ENCODE peak calls at places on chromosomes 6 and 20, in four cellular contexts. O is heart left ventricle, G is psoas muscle, Y is HepG2. H is an unnamed sample.

GRCh38 chr20:15789083-15789482 is 784.2 kb downstream of the KIF16B start:
- DNase-seq in Y (no peak), G (no peak), O (no peak), H (no peak)

GRCh38 chr6:27092316-27092692 is 155.2 kb upstream of the PRSS16 start:
- DNase-seq in Y (no peak), G (no peak), O (no peak), H (no peak)

GRCh38 chr6:29627762-29628418 is 5.1 kb downstream of the GABBR1 start:
- DNase-seq in G (peak), Y (no peak), O (peak), H (peak)

GRCh38 chr6:143843689-143844405 is 709 bp downstream of the LTV1 start:
- DNase-seq in Y (peak), G (no peak), O (no peak), H (no peak)

GRCh38 chr6:6366778-6367177 is 46.3 kb upstream of the F13A1 start:
- DNase-seq in G (no peak), Y (no peak), O (no peak), H (no peak)

GRCh38 chr20:40963505-40963845 is 65.1 kb upstream of the TOP1 start:
- DNase-seq in Y (no peak), O (no peak), G (no peak), H (no peak)

GRCh38 chr6:154508573-154509375 is 1.7 kb downstream of the CNKSR3 start:
- DNase-seq in Y (peak), O (no peak), G (no peak), H (no peak)

GRCh38 chr20:10790013-10790412 is 116.2 kb upstream of the JAG1 start:
- DNase-seq in O (no peak), G (no peak), Y (peak), H (no peak)

GRCh38 chr20:43658723-43659419 is 8.0 kb upstream of the MYBL2 start:
- DNase-seq in G (no peak), Y (no peak), O (no peak), H (no peak)

GRCh38 chr6:25950297-25950696 is 12.3 kb upstream of the TRIM38 start:
- DNase-seq in Y (no peak), G (no peak), O (no peak), H (no peak)

GRCh38 chr6:149342525-149342924 is 25.0 kb downstream of the TAB2 start:
- DNase-seq in O (no peak), G (no peak), Y (no peak), H (no peak)

GRCh38 chr6:25452027-25452426 is 172.9 kb downstream of the CARMIL1 start:
- DNase-seq in Y (no peak), O (no peak), G (no peak), H (no peak)

GRCh38 chr6:71886184-71887005 is at the start of gene RIMS1:
- DNase-seq in G (peak), Y (no peak), O (peak), H (no peak)

GRCh38 chr20:25867776-25868649 is 171.4 kb upstream of the ZNF337 start:
- DNase-seq in G (peak), Y (no peak), O (peak), H (no peak)

GRCh38 chr20:2114560-2114959 is 12.9 kb downstream of the STK35 start:
- DNase-seq in O (no peak), G (no peak), Y (no peak), H (no peak)

GRCh38 chr6:122005661-122006060 is 393.8 kb upstream of the HSF2 start:
- DNase-seq in G (no peak), Y (no peak), O (no peak), H (no peak)

GRCh38 chr20:48638546-48638945 is 189.3 kb downstream of the PREX1 start:
- DNase-seq in O (no peak), Y (no peak), G (no peak), H (no peak)

GRCh38 chr20:22690616-22691179 is 106.3 kb upstream of the FOXA2 start:
- DNase-seq in G (no peak), O (no peak), Y (no peak), H (no peak)

GRCh38 chr6:79574636-79575035 is 37.4 kb upstream of the LCA5 start:
- DNase-seq in O (no peak), Y (peak), G (no peak), H (peak)

GRCh38 chr20:51926670-51927305 is 124.5 kb upstream of the SALL4 start:
- DNase-seq in O (no peak), G (no peak), Y (no peak), H (no peak)

GRCh38 chr20:2114990-2115681 is 13.5 kb downstream of the STK35 start:
- DNase-seq in G (no peak), Y (no peak), O (no peak), H (peak)

GRCh38 chr6:26097268-26097875 is 10.1 kb downstream of the HFE start:
- DNase-seq in G (peak), Y (peak), O (no peak), H (no peak)

GRCh38 chr20:1810926-1811620 is 84.1 kb upstream of the SIRPA start:
- DNase-seq in G (no peak), Y (peak), O (no peak), H (no peak)

GRCh38 chr6:56905378-56905777 is 49.5 kb upstream of the BEND6 start:
- DNase-seq in Y (no peak), O (no peak), G (no peak), H (no peak)

GRCh38 chr6:138428943-138429616 is 25.1 kb downstream of the HEBP2 start:
- DNase-seq in G (no peak), Y (peak), O (no peak), H (peak)
- TF ChIP-seq CTCF in G (peak), Y (peak), O (peak), H (peak)

DNA sequence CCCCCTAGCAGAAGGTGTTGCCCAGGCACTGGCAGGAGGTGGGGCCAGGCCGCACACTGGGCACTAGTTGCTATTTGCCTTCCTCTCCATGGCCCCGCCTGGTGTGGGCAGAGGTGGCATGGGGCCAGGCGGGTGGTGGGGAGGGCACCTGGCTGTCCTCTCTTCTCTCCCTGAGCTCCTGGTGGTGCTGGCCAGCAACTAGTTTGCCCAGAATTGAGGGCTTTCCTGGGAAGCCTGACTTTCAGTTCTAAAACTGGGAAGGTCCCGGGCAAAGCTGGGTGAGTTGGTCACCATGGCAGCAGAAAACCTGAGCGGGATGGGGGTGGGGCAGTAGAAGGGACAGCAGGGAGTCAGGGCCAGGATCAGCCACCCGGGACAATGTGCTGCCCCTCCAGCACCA is 48.2 kb downstream of the RBM38 start:
- DNase-seq in O (peak), G (peak), Y (no peak), H (no peak)
- H3K27ac ChIP-seq in O (peak), G (peak), Y (no peak), H (no peak)

GRCh38 chr6:106547556-106547955 is 81.7 kb downstream of the RTN4IP1 start:
- DNase-seq in Y (no peak), O (no peak), G (no peak), H (no peak)

GRCh38 chr6:106549521-106549920 is 79.8 kb downstream of the RTN4IP1 start:
- DNase-seq in G (no peak), Y (no peak), O (no peak), H (no peak)

GRCh38 chr6:106547961-106548453 is 81.3 kb downstream of the RTN4IP1 start:
- DNase-seq in O (no peak), G (no peak), Y (peak), H (peak)

GRCh38 chr6:106547053-106547414 is 82.3 kb downstream of the RTN4IP1 start:
- DNase-seq in Y (peak), O (no peak), G (no peak), H (no peak)

DNA sequence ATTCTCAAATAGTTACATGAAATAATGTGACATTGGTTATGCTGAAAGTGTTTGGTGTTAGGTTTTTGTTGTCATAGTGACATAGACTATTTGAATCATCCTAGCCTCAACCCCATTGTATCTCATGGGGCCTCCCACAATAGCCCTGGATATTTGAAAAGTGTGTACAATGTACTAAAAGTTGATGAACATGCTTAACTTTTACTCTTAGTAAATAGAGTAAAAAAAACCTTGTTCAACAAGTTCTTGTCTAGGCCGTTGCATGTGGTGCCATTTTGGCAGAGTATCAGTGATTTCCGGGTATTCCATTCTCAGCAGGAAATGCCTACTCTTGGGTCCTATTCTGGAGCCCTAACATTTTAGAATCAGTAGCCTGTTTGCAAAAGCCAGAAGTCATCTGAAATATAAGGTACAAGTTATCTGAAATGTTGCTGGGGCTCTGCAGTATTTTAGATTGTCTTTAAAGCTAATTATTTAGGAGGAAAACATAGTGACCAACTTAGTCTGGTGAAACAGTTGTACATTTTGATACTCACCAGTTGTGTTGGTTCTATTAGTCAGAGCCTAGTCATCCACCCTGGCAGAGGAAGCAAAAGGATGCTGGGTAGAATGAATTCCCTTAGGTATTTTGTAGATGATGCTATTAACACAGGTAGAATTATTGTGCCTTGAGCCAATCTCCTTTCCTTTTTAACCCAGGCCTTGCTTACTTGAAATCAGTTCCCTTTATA is 82.8 kb downstream of the RTN4IP1 start:
- DNase-seq in O (no peak), G (no peak), Y (peak), H (peak)
- TF ChIP-seq CTCF in O (no peak), G (no peak), Y (no peak), H (no peak)

GRCh38 chr20:62823688-62824475 is 7.0 kb downstream of the COL9A3 start:
- DNase-seq in G (no peak), Y (no peak), O (no peak), H (no peak)

GRCh38 chr20:62821726-62822210 is 4.9 kb downstream of the COL9A3 start:
- DNase-seq in Y (no peak), O (no peak), G (no peak), H (no peak)

GRCh38 chr20:62822788-62823651 is 6.2 kb downstream of the COL9A3 start:
- DNase-seq in O (no peak), Y (peak), G (no peak), H (no peak)

GRCh38 chr20:62820962-62821725 is 4.3 kb downstream of the COL9A3 start:
- DNase-seq in Y (no peak), G (no peak), O (no peak), H (no peak)

GRCh38 chr20:62822239-62822787 is 5.5 kb downstream of the COL9A3 start:
- DNase-seq in Y (peak), G (no peak), O (no peak), H (no peak)
- H3K27ac ChIP-seq in Y (peak), G (no peak), O (no peak), H (no peak)

DNA sequence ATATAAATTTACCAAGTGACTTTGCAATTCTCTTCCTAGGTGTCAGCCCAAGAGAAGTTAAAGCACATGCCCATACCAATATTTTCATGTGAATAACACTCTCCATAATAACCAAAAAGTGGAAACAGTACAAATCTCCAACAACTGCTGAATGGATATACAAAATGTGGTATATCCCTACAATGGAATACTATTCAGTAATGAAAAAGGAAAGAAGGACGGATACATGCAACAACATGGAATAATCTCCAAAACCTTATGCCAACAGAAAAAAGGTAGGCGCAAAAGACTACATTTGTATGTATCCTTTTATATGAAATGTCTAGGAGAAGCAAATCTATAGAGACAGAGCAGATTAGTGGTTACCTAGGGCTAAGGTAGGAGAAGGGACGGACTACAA is 487.7 kb upstream of the ID4 start:
- DNase-seq in Y (no peak), G (no peak), O (no peak), H (no peak)
- TF ChIP-seq CTCF in Y (no peak), G (no peak), O (no peak), H (no peak)

GRCh38 chr6:163169521-163169920 is 245.0 kb upstream of the QKI start:
- DNase-seq in G (no peak), O (no peak), Y (no peak), H (no peak)

GRCh38 chr6:163173741-163174140 is 240.8 kb upstream of the QKI start:
- DNase-seq in G (no peak), Y (no peak), O (no peak), H (no peak)

GRCh38 chr6:163175301-163175700 is 239.2 kb upstream of the QKI start:
- DNase-seq in Y (no peak), O (no peak), G (no peak), H (no peak)

GRCh38 chr6:163165922-163166321 is 248.6 kb upstream of the QKI start:
- DNase-seq in Y (no peak), O (no peak), G (no peak), H (no peak)

GRCh38 chr6:163170294-163170883 is 244.1 kb upstream of the QKI start:
- DNase-seq in Y (no peak), G (no peak), O (no peak), H (no peak)
- H3K27ac ChIP-seq in Y (no peak), G (no peak), O (no peak), H (no peak)

GRCh38 chr6:43953794-43954310 is 173.4 kb downstream of the MRPL14 start:
- DNase-seq in G (peak), Y (peak), O (no peak), H (no peak)
- TF ChIP-seq CTCF in G (peak), Y (peak), O (peak), H (peak)